ENCODE peak calls at places on chromosome 2, in five cellular contexts. B, R, N, A and U are unnamed samples.

GRCh38 chr2:134512734-134513467 is 205.9 kb downstream of the TMEM163 start:
- DNase-seq in B (no peak), R (no peak), N (no peak), A (no peak), U (no peak)

GRCh38 chr2:119728421-119728820 is 31.3 kb upstream of the PTPN4 start:
- DNase-seq in B (no peak), R (no peak), N (no peak), A (no peak), U (no peak)

GRCh38 chr2:98458207-98458606 is 13.5 kb downstream of the INPP4A start:
- DNase-seq in B (no peak), R (no peak), N (no peak), A (no peak), U (no peak)

GRCh38 chr2:43174368-43175186 is 51.8 kb downstream of the ZFP36L2 start:
- DNase-seq in B (peak), R (no peak), N (no peak), A (no peak), U (peak)

GRCh38 chr2:74895031-74895425 is 61.1 kb downstream of the HK2 start:
- DNase-seq in B (no peak), R (no peak), N (no peak), A (no peak), U (no peak)

GRCh38 chr2:85656468-85656867 is 11.5 kb downstream of the SFTPB start:
- DNase-seq in B (no peak), R (no peak), N (no peak), A (no peak), U (no peak)

GRCh38 chr2:240387669-240388358 is 47.6 kb upstream of the GPC1 start:
- DNase-seq in B (peak), R (peak), N (no peak), A (peak), U (peak)

GRCh38 chr2:145108959-145109710 is 589.2 kb upstream of the ZEB2 start:
- DNase-seq in B (no peak), R (no peak), N (no peak), A (no peak), U (no peak)

GRCh38 chr2:179898873-179899272 is 37.5 kb upstream of the ZNF385B start:
- DNase-seq in B (peak), R (peak), N (no peak), A (no peak), U (no peak)

GRCh38 chr2:228798931-228799588 is 472.0 kb downstream of the PID1 start:
- DNase-seq in B (no peak), R (no peak), N (no peak), A (no peak), U (no peak)

GRCh38 chr2:157438907-157439791 is 4.7 kb downstream of the CYTIP start:
- DNase-seq in B (no peak), R (no peak), N (no peak), A (no peak), U (no peak)

GRCh38 chr2:152028182-152028862 is 70.5 kb downstream of the CACNB4 start:
- DNase-seq in B (no peak), R (no peak), N (no peak), A (no peak), U (no peak)

GRCh38 chr2:83106853-83107252 is 1352.2 kb downstream of the SUCLG1 start:
- DNase-seq in B (no peak), R (no peak), N (no peak), A (no peak), U (no peak)

GRCh38 chr2:227471924-227472264 is at the start of gene AGFG1:
- DNase-seq in B (peak), R (peak), N (peak), A (peak), U (peak)

GRCh38 chr2:226031078-226031937 is 631.8 kb downstream of the NYAP2 start:
- DNase-seq in B (peak), R (peak), N (peak), A (peak), U (no peak)

GRCh38 chr2:207528980-207529329 is 807 bp upstream of the CREB1 start:
- DNase-seq in B (peak), R (no peak), N (no peak), A (no peak), U (no peak)

GRCh38 chr2:137208361-137208973 is 443.1 kb downstream of the THSD7B start:
- DNase-seq in B (no peak), R (no peak), N (no peak), A (peak), U (no peak)

GRCh38 chr2:210230518-210230917 is 5.3 kb upstream of the ACADL start:
- DNase-seq in B (no peak), R (no peak), N (no peak), A (no peak), U (no peak)

GRCh38 chr2:235005603-235006259 is 53.9 kb downstream of the SH3BP4 start:
- DNase-seq in B (peak), R (no peak), N (peak), A (no peak), U (no peak)

GRCh38 chr2:239559417-239560261 is 158.8 kb upstream of the HDAC4 start:
- DNase-seq in B (no peak), R (no peak), N (no peak), A (no peak), U (no peak)

GRCh38 chr2:65393743-65394422 is 38.5 kb downstream of the SPRED2 start:
- DNase-seq in B (no peak), R (no peak), N (no peak), A (no peak), U (no peak)

GRCh38 chr2:154688373-154688772 is 10.1 kb upstream of the KCNJ3 start:
- DNase-seq in B (no peak), R (no peak), N (no peak), A (no peak), U (no peak)

GRCh38 chr2:8337321-8337720 is 344.5 kb upstream of the ID2 start:
- DNase-seq in B (no peak), R (no peak), N (no peak), A (no peak), U (no peak)

GRCh38 chr2:240167588-240167880 is 27.1 kb upstream of the OTOS start:
- DNase-seq in B (no peak), R (no peak), N (no peak), A (no peak), U (no peak)